ENCODE peak calls at places on chromosomes 12 and 14, in eight cellular contexts. T is left ventricle myocardium superior; D is WTC11; W is ACHN; M is hepatic stellate cell; P is IMR-90; U is activated CD4-positive, alpha-beta T cell treated with anti-CD3 and anti-CD28 coated beads, Interleukin-2, amount 10 ng/mL, durations not matched to agents 7 days and 5 days; S is GM04504. Y is an unnamed sample.

GRCh38 chr14:75989134-75989533 is 3.6 kb downstream of the IFT43 start:
- DNase-seq in T (no peak), D (no peak), W (no peak), M (no peak), P (peak), U (no peak), S (peak), Y (no peak)

GRCh38 chr12:131833896-131834641 is 5.9 kb downstream of the MMP17 start:
- DNase-seq in T (no peak), D (no peak), W (peak), M (no peak), P (peak), U (no peak), S (no peak), Y (no peak)

GRCh38 chr12:46221255-46222128 is 47.4 kb downstream of the SLC38A1 start:
- DNase-seq in T (no peak), D (no peak), W (no peak), M (no peak), P (peak), U (no peak), S (no peak), Y (no peak)

GRCh38 chr12:14846042-14846587 is 2.8 kb upstream of the ART4 start:
- DNase-seq in T (no peak), D (no peak), W (no peak), M (no peak), P (no peak), U (no peak), S (no peak), Y (no peak)

GRCh38 chr14:45838597-45838996 is 585.6 kb upstream of the MIS18BP1 start:
- DNase-seq in T (no peak), D (no peak), W (peak), M (no peak), P (no peak), U (no peak), S (no peak), Y (no peak)

GRCh38 chr14:21965042-21965441 is 291.4 kb upstream of the OR4E1 start:
- DNase-seq in T (no peak), D (no peak), W (no peak), M (no peak), P (no peak), U (peak), S (no peak), Y (no peak)

GRCh38 chr14:104660597-104660996 is 28.8 kb upstream of the INF2 start:
- DNase-seq in T (no peak), D (no peak), W (no peak), M (no peak), P (no peak), U (no peak), S (no peak), Y (no peak)

GRCh38 chr12:57744194-57744776 is 554 bp upstream of the TSPAN31 start:
- DNase-seq in T (peak), D (peak), W (peak), M (peak), P (peak), U (peak), S (no peak), Y (peak)

GRCh38 chr12:47771304-47771703 is 1.7 kb upstream of the SLC48A1 start:
- DNase-seq in T (no peak), D (no peak), W (no peak), M (no peak), P (no peak), U (no peak), S (no peak), Y (no peak)

GRCh38 chr12:75177997-75178396 is 31.6 kb downstream of the KCNC2 start:
- DNase-seq in T (no peak), D (no peak), W (peak), M (peak), P (peak), U (no peak), S (peak), Y (no peak)

GRCh38 chr12:98894412-98895085 is 249.5 kb downstream of the APAF1 start:
- DNase-seq in T (no peak), D (peak), W (no peak), M (no peak), P (no peak), U (no peak), S (no peak), Y (no peak)

GRCh38 chr12:111431772-111432171 is 26.0 kb downstream of the SH2B3 start:
- DNase-seq in T (no peak), D (no peak), W (no peak), M (no peak), P (no peak), U (no peak), S (no peak), Y (no peak)

Y was measured in left ventricle myocardium inferior.